ENCODE peak calls at places on chromosomes 16 and 17, in six cellular contexts. J, V, P, S, X and N are unnamed samples.
A peak's percentile ranks its signal among the peaks of the same experiment; 100 is the strongest.

GRCh38 chr16:56584276-56584675 is 5.1 kb upstream of the MT3 start:
- DNase-seq in J (no peak), V (no peak), P (no peak), S (no peak), X (no peak), N (no peak)

GRCh38 chr17:50035930-50036329 is 20.0 kb upstream of the ITGA3 start:
- DNase-seq in J (no peak), V (no peak), P (no peak), S (no peak), X (no peak), N (no peak)

GRCh38 chr16:13856811-13857511 is 63.0 kb upstream of the ERCC4 start:
- DNase-seq in J (no peak), V (no peak), P (no peak), S (no peak), X (no peak), N (no peak)

GRCh38 chr17:32345953-32346600 is 3.9 kb upstream of the ZNF207 start:
- DNase-seq in J (no peak), V (no peak), P (no peak), S (no peak), X (no peak), N (no peak)

GRCh38 chr17:64306850-64307463 is 43.9 kb upstream of the TEX2 start:
- DNase-seq in J (peak; percentile 52), V (peak; percentile 60), P (peak; percentile 78), S (no peak), X (peak; percentile 44), N (peak; percentile 56)

GRCh38 chr17:10435096-10435495 is 13.3 kb upstream of the MYH8 start:
- DNase-seq in J (no peak), V (no peak), P (no peak), S (no peak), X (no peak), N (no peak)

GRCh38 chr17:57810740-57811632 is 38.9 kb downstream of the MRPS23 start:
- DNase-seq in J (no peak), V (peak; percentile 43), P (no peak), S (peak; percentile 59), X (no peak), N (no peak)

GRCh38 chr17:50867856-50868438 is 1.8 kb upstream of the TOB1 start:
- DNase-seq in J (no peak), V (no peak), P (no peak), S (no peak), X (no peak), N (no peak)

GRCh38 chr16:11411059-11411550 is 65.8 kb downstream of the RMI2 start:
- DNase-seq in J (no peak), V (no peak), P (no peak), S (no peak), X (no peak), N (no peak)

GRCh38 chr17:17525956-17526355 is 29.8 kb upstream of the RASD1 start:
- DNase-seq in J (no peak), V (no peak), P (no peak), S (no peak), X (no peak), N (no peak)

GRCh38 chr16:29316673-29317237 is 89.8 kb downstream of the NPIPB11 start:
- DNase-seq in J (no peak), V (no peak), P (no peak), S (no peak), X (no peak), N (no peak)

GRCh38 chr16:1494711-1495110 is 1.6 kb downstream of the TELO2 start:
- DNase-seq in J (no peak), V (no peak), P (no peak), S (peak; percentile 64), X (no peak), N (no peak)

GRCh38 chr16:81836279-81837054 is 57.4 kb downstream of the PLCG2 start:
- DNase-seq in J (no peak), V (no peak), P (no peak), S (no peak), X (no peak), N (no peak)

GRCh38 chr17:80780381-80781187 is 211.1 kb upstream of the CHMP6 start:
- DNase-seq in J (no peak), V (no peak), P (no peak), S (peak; percentile 63), X (no peak), N (no peak)

GRCh38 chr16:6689643-6690042 is 643.0 kb upstream of the RBFOX1 start:
- DNase-seq in J (no peak), V (no peak), P (no peak), S (no peak), X (no peak), N (no peak)

GRCh38 chr16:30186782-30187555 is 3.6 kb downstream of the CORO1A start:
- DNase-seq in J (no peak), V (peak; percentile 71), P (peak; percentile 85), S (peak; percentile 85), X (no peak), N (peak; percentile 69)

GRCh38 chr17:68892658-68893057 is 62.5 kb downstream of the ABCA8 start:
- DNase-seq in J (no peak), V (no peak), P (no peak), S (no peak), X (no peak), N (no peak)

GRCh38 chr17:4017377-4017776 is 53.1 kb upstream of the ATP2A3 start:
- DNase-seq in J (no peak), V (no peak), P (peak; percentile 50), S (no peak), X (no peak), N (no peak)
- TF ChIP-seq CTCF in J (no peak), V (no peak), P (peak; percentile 53), S (no peak), X (no peak), N (no peak)

GRCh38 chr17:7416323-7416722 is 3.8 kb upstream of the SPEM1 start:
- DNase-seq in J (no peak), V (no peak), P (no peak), S (no peak), X (no peak), N (no peak)
- TF ChIP-seq CTCF in J (no peak), V (no peak), P (no peak), S (no peak), X (no peak), N (no peak)

DNA sequence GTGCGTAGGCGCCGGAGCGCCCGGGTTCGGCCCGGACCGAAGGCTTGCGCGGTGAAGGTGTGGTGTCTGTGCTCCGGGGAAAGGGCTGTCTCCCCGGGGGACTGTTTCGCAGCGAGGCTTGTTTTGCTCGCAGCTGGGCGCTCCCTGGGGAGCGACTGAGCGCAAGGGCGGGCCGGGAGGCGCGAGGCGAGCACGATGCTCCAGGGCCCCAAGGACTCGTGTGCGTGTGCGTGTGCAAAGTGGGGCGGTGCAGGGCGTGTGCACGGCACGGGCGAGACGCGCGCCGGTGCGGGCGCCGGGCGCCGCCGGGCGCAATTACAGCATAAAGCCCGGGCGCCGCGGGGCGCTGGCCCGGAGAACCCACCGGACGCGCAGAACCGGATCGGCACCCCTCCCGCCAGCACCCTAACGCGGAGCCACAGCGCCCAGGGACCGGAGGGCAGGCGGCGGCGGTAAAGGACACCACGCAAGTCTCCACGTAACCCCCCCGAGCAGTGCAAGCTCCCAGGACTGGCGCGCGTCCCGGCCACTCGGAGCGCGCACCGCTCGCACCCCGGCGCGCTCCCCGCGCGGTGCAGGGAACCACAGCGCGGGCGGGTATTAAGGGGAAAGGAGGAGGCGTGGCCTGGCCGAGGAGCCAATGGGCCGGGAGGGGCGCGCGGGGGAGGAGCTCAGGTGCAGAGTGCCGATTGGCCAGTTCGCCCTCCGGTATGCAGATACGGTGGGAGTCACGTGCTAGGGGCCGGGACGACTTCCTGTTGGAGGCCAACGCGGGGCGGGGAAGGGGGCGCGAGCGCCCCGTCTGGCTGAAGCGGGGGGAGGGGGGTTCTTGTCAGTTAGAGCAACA is at the start of gene TNRC6C:
- DNase-seq in J (peak; percentile 98), V (peak; percentile 100), P (peak; percentile 100), S (peak; percentile 100), X (peak; percentile 97), N (peak; percentile 98)
- TF ChIP-seq CTCF in J (no peak), V (no peak), P (no peak), S (peak; percentile 5), X (no peak), N (no peak)

GRCh38 chr16:28298511-28298878 is 6.2 kb downstream of the SBK1 start:
- DNase-seq in J (no peak), V (no peak), P (peak; percentile 67), S (no peak), X (no peak), N (no peak)
- TF ChIP-seq CTCF in J (no peak), V (no peak), P (no peak), S (no peak), X (no peak), N (no peak)